ENCODE peak calls at places on chromosomes 13 and 19, in six cellular contexts. G, Q, U, A, F and H are unnamed samples.

GRCh38 chr13:93730780-93731179 is 504.2 kb downstream of the GPC6 start:
- DNase-seq in A (no peak), U (no peak), G (no peak), F (no peak), Q (no peak), H (no peak)

GRCh38 chr19:9862897-9863296 is 27.8 kb downstream of the PIN1 start:
- DNase-seq in Q (no peak), U (no peak), G (no peak), A (no peak), F (no peak), H (no peak)

GRCh38 chr19:17330546-17331253 is 4.0 kb downstream of the ANO8 start:
- DNase-seq in F (no peak), A (no peak), G (no peak), U (no peak), Q (no peak), H (no peak)

GRCh38 chr19:5805465-5806132 is 732 bp downstream of the NRTN start:
- DNase-seq in G (peak; percentile 62), A (peak; percentile 55), F (peak; percentile 65), Q (peak; percentile 54), U (no peak), H (peak; percentile 58)

GRCh38 chr19:43799502-43800142 is 2.6 kb downstream of the LYPD5 start:
- DNase-seq in G (no peak), U (no peak), Q (no peak), A (no peak), F (no peak), H (no peak)

GRCh38 chr13:30526612-30527217 is 61.0 kb upstream of the HMGB1 start:
- DNase-seq in F (peak; percentile 4), Q (peak; percentile 11), U (no peak), G (no peak), A (no peak), H (no peak)

GRCh38 chr13:103354189-103354588 is 288.0 kb upstream of the SLC10A2 start:
- DNase-seq in G (no peak), A (no peak), F (no peak), U (no peak), Q (no peak), H (no peak)

GRCh38 chr19:18634612-18635290 is 2.1 kb upstream of the KLHL26 start:
- DNase-seq in F (peak; percentile 45), G (no peak), A (no peak), Q (no peak), U (no peak), H (no peak)

GRCh38 chr13:110716235-110716505 is 2.7 kb downstream of the ING1 start:
- DNase-seq in U (peak; percentile 37), A (no peak), F (peak; percentile 24), Q (no peak), G (peak; percentile 13), H (peak; percentile 72)

GRCh38 chr13:34474469-34474868 is 467.6 kb upstream of the NBEA start:
- DNase-seq in A (no peak), Q (no peak), U (no peak), G (no peak), F (no peak), H (no peak)

GRCh38 chr19:9352505-9352904 is 10.3 kb upstream of the ZNF177 start:
- DNase-seq in F (no peak), Q (no peak), A (no peak), G (no peak), U (no peak), H (no peak)

GRCh38 chr13:113769106-113769505 is 10.1 kb downstream of the TMEM255B start:
- DNase-seq in U (no peak), A (no peak), G (no peak), Q (no peak), F (no peak), H (no peak)

GRCh38 chr13:113774177-113775107 is 15.4 kb downstream of the TMEM255B start:
- DNase-seq in A (no peak), U (no peak), G (no peak), Q (no peak), F (no peak), H (no peak)

GRCh38 chr13:113769881-113770280 is 10.9 kb downstream of the TMEM255B start:
- DNase-seq in U (no peak), A (no peak), G (no peak), F (no peak), Q (peak; percentile 1), H (no peak)

GRCh38 chr13:113770441-113770840 is 11.4 kb downstream of the TMEM255B start:
- DNase-seq in U (no peak), G (no peak), A (no peak), Q (no peak), F (no peak), H (no peak)

DNA sequence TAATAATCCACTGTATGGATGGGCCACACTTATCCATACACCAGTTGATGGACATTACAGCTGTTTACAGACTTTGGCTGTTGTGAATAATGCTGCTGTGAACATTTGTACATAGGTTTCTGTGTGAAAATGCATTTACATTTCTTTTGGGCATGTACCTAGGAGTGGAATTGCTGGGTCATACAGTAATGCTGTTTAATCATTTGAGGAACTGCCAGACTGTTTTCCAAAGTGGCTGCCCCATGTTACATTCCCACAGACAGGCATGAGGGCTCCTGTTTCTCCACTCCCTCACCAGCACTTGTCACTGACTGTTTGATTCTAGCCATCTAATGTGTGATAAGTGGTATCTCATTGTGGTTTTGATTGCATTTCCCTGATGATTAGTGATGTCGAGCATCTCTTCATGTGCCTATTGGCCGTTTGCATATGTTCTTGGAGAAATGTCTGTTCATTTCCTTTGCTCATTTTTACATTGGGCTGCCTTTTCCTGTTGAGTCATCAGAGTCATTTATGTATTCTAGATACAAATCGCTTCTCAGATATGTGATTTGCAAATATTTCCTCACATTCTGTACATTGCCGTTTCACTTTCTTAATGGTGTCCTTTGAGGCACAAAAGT is 12.8 kb downstream of the TMEM255B start:
- DNase-seq in G (no peak), U (no peak), Q (no peak), A (no peak), F (no peak), H (no peak)
- TF ChIP-seq POLR2A in G (no peak), U (no peak), Q (no peak), A (no peak), F (no peak), H (no peak)

GRCh38 chr19:2226840-2227360 is 9.2 kb downstream of the PLEKHJ1 start:
- DNase-seq in G (no peak), Q (no peak), U (no peak), F (no peak), A (no peak), H (no peak)

GRCh38 chr19:2230029-2230531 is 6.0 kb downstream of the PLEKHJ1 start:
- DNase-seq in F (no peak), Q (no peak), G (no peak), A (no peak), U (no peak), H (no peak)

GRCh38 chr19:2229103-2230028 is 6.8 kb downstream of the PLEKHJ1 start:
- DNase-seq in F (no peak), Q (no peak), A (no peak), U (no peak), G (no peak), H (no peak)

GRCh38 chr19:2227415-2228156 is 8.5 kb downstream of the PLEKHJ1 start:
- DNase-seq in F (no peak), G (no peak), Q (no peak), U (no peak), A (no peak), H (no peak)

DNA sequence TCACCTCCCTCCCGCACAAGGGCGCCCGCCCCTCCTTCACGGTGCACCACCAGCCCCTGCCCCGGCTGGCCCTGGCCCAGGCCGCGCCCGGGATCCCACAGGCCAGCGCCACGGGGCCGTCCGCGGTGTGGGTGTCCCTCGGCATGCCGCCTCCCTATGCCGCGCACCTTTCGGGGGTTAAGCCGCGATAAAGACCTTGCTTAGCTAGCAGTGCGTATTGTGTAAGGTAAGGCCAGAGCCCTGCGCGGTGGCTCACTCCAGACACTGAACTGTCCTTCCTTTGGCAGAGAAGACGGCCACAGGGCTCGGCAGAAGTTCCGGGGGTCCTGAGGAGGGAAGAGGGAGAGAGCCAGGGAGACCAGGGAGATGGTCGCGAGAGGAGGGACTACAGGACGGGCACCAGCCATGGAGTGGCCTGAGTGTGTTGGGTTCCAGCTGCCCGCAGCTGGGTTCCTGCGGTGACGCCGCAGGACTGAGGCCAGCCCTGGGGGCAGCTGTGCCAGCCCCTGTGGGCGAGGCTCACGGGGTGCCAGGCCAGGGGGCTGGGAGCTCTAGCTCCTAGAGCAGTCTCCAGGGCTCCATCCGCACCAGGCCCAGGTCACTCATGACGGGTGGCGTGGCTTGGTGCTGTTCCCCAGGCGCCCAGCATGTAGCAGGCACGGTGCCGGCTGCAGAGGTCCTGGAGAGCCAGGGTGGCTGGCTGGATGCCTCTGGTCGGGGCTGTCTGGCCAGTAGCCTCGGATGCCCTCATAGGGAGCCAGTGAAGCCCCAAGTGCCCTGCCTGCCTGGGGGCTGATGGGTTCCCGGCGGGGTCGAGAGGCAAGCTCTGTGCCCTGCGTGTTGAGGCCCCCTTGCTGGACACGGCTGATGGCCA is 7.7 kb downstream of the PLEKHJ1 start:
- DNase-seq in U (no peak), G (no peak), A (no peak), Q (no peak), F (no peak), H (no peak)
- TF ChIP-seq POLR2A in U (no peak), G (no peak), A (no peak), Q (no peak), F (peak; percentile 5), H (no peak)

DNA sequence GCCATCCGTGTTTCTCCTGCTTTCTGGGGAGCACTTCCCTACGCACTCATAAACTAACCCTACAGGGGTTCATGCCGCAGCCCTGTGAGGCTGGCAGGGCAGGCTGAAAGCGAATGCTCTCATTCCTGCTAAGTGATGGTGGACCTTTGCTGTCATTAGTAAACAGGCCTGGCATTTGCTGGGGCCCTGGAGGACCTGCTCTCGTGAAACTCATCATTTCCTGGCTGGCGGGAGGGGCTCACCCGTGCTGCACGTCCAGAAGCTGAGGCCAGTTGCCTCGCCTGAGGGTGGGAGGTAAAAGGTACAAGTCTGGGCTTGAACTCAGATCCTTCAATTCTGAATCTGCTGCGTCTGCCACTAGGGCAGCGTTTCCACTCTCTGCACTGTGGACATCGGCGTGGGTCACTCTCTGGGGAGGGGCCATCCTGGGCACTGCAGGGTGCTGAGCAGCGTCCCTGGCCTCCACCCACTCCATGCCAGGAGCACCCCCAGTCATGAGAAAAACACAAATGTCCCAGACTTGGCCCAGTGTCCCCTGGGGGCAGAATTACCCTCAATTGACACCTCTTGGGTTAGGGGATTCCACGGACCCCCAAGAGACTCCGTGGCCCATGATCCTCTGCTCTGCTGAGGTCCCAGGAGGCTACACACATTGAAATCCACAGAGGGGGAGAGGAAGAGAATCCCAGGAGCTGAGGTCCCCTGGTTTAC is 7.0 kb downstream of the MOB3A start:
- DNase-seq in F (no peak), A (peak; percentile 65), U (no peak), G (no peak), Q (no peak), H (no peak)
- TF ChIP-seq POLR2A in F (no peak), A (no peak), U (no peak), G (no peak), Q (no peak), H (no peak)

DNA sequence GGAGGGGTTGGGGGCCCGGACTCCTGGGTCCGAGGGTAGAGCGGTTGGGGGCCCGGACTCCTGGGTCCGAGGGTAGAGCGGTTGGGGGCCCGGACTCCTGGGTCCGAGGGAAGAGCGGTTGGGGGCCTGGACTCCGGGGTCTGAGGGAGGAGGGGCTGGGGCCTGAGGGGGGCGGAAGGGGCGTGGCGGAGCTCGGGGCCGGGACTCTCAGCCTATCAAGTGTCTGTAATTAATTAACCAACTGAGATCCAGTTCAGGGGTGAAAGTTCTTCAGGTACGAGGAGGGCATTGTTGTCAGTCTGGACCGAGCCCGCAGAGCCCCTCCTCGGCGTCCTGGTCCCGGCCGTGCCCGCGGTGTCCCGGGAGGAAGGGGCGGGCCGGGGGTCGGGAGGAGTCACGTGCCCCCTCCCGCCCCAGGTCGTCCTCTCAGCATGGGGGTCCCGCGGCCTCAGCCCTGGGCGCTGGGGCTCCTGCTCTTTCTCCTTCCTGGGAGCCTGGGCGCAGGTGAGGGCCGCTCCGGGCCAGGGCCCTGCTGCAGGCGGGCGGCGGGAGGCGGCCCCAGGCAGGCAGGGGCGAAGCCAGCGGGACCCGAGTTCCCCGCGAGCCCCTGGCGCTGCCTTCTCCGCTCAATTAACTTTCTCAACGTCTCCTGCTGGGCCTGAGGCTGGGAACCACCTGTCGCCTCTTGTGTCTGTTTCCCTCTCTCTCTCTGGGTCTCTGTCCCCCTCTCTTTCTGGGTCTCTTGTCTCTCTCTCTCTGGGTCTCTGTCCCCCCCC is 697 bp downstream of the FCGRT start:
- DNase-seq in G (no peak), A (no peak), Q (peak; percentile 62), F (peak; percentile 89), U (peak; percentile 74), H (no peak)
- TF ChIP-seq POLR2A in G (no peak), A (no peak), Q (no peak), F (peak; percentile 97), U (no peak), H (no peak)